ENCODE peak calls at places on chromosomes 6 and 20, in four cellular contexts. O is GM23338, X is progenitor cell of endocrine pancreas, K is cardiac muscle cell. Q is an unnamed sample.

GRCh38 chr6:10681795-10682194 is 12.6 kb downstream of the C6orf52 start:
- DNase-seq in O (no peak), X (no peak), K (no peak), Q (no peak)

GRCh38 chr6:46490425-46491200 is 636 bp downstream of the RCAN2 start:
- DNase-seq in O (peak; percentile 80), X (peak; percentile 77), K (peak; percentile 84), Q (peak; percentile 70)

GRCh38 chr6:26354162-26354561 is 10.8 kb upstream of the BTN3A2 start:
- DNase-seq in O (no peak), X (no peak), K (no peak), Q (no peak)

GRCh38 chr6:47670851-47671250 is 27.5 kb upstream of the ADGRF4 start:
- DNase-seq in O (peak; percentile 45), X (no peak), K (no peak), Q (no peak)

GRCh38 chr20:47493175-47493953 is 8.3 kb upstream of the NCOA3 start:
- DNase-seq in O (no peak), X (no peak), K (peak; percentile 66), Q (no peak)

GRCh38 chr20:10277616-10278015 is 59.0 kb downstream of the SNAP25 start:
- DNase-seq in O (no peak), X (no peak), K (no peak), Q (no peak)

GRCh38 chr20:63973636-63974401 is 4.1 kb upstream of the ZNF512B start:
- DNase-seq in O (peak; percentile 91), X (peak; percentile 90), K (peak; percentile 94), Q (peak; percentile 95)

GRCh38 chr6:53464942-53465460 is 79.9 kb downstream of the GCLC start:
- DNase-seq in O (no peak), X (no peak), K (no peak), Q (no peak)

GRCh38 chr20:11168026-11168425 is 494.2 kb upstream of the JAG1 start:
- DNase-seq in O (no peak), X (no peak), K (no peak), Q (no peak)

GRCh38 chr20:51562334-51563140 is 20.0 kb upstream of the NFATC2 start:
- DNase-seq in O (peak; percentile 83), X (peak; percentile 37), K (peak; percentile 81), Q (peak; percentile 77)

GRCh38 chr6:47473791-47474351 is 3.7 kb upstream of the CD2AP start:
- DNase-seq in O (no peak), X (no peak), K (no peak), Q (no peak)

GRCh38 chr6:76026101-76026500 is 46.4 kb downstream of the IMPG1 start:
- DNase-seq in O (peak; percentile 53), X (no peak), K (no peak), Q (no peak)

GRCh38 chr20:64245746-64246595 is 9.6 kb upstream of the PCMTD2 start:
- DNase-seq in O (no peak), X (no peak), K (no peak), Q (no peak)

GRCh38 chr6:105985816-105986632 is 100.1 kb upstream of the PRDM1 start:
- DNase-seq in O (peak; percentile 73), X (no peak), K (peak; percentile 51), Q (no peak)

GRCh38 chr6:138520463-138520862 is 21.2 kb upstream of the NHSL1 start:
- DNase-seq in O (no peak), X (no peak), K (no peak), Q (no peak)

GRCh38 chr6:52157301-52157930 is 28.8 kb upstream of the IL17A start:
- DNase-seq in O (no peak), X (no peak), K (no peak), Q (no peak)

GRCh38 chr20:63736893-63737689 is 627 bp downstream of the LIME1 start:
- DNase-seq in O (no peak), X (no peak), K (no peak), Q (no peak)

GRCh38 chr20:38158701-38159325 is 6.3 kb downstream of the TGM2 start:
- DNase-seq in O (no peak), X (no peak), K (peak; percentile 31), Q (no peak)

GRCh38 chr6:27605401-27606342 is 132.8 kb upstream of the ZNF184 start:
- DNase-seq in O (peak; percentile 87), X (no peak), K (peak; percentile 62), Q (no peak)

GRCh38 chr6:109336221-109336955 is 45.9 kb downstream of the CD164 start:
- DNase-seq in O (no peak), X (no peak), K (no peak), Q (no peak)

GRCh38 chr6:169837529-169838250 is 86.3 kb downstream of the ERMARD start:
- DNase-seq in O (no peak), X (no peak), K (no peak), Q (no peak)

GRCh38 chr6:10399451-10399850 is 15.4 kb downstream of the TFAP2A start:
- DNase-seq in O (no peak), X (no peak), K (no peak), Q (no peak)

GRCh38 chr20:61719691-61720347 is 345.9 kb downstream of the TAF4 start:
- DNase-seq in O (peak; percentile 15), X (no peak), K (no peak), Q (no peak)

GRCh38 chr20:58245931-58246330 is 17.5 kb upstream of the ANKRD60 start:
- DNase-seq in O (no peak), X (no peak), K (no peak), Q (no peak)

GRCh38 chr6:111201764-111202163 is 114.5 kb downstream of the SLC16A10 start:
- DNase-seq in O (no peak), X (no peak), K (no peak), Q (no peak)

GRCh38 chr6:85892346-85892745 is 249.7 kb upstream of the SYNCRIP start:
- DNase-seq in O (peak; percentile 42), X (no peak), K (no peak), Q (no peak)

GRCh38 chr6:156359912-156360311 is 417.3 kb upstream of the ARID1B start:
- DNase-seq in O (peak; percentile 86), X (no peak), K (peak; percentile 8), Q (no peak)

GRCh38 chr6:16770701-16771569 is 9.7 kb upstream of the ATXN1 start:
- DNase-seq in O (peak; percentile 92), X (peak; percentile 59), K (peak; percentile 81), Q (no peak)

GRCh38 chr6:56819604-56820003 is 135.3 kb upstream of the BEND6 start:
- DNase-seq in O (no peak), X (no peak), K (no peak), Q (no peak)

GRCh38 chr6:127514396-127515227 is 4.5 kb downstream of the MTCL3 start:
- DNase-seq in O (peak; percentile 86), X (peak; percentile 19), K (peak; percentile 60), Q (no peak)

GRCh38 chr6:140071601-140072062 is 697.2 kb upstream of the CITED2 start:
- DNase-seq in O (no peak), X (no peak), K (no peak), Q (no peak)

GRCh38 chr6:56246941-56247653 is at the start of gene COL21A1:
- DNase-seq in O (peak; percentile 94), X (peak; percentile 66), K (peak; percentile 76), Q (peak; percentile 74)

GRCh38 chr20:33515569-33516216 is 25.8 kb downstream of the CBFA2T2 start:
- DNase-seq in O (peak; percentile 39), X (no peak), K (no peak), Q (no peak)
- TF ChIP-seq CTCF in O (peak; percentile 54), X (peak; percentile 32), K (peak; percentile 33), Q (peak; percentile 63)

GRCh38 chr6:4225207-4225872 is 90.0 kb upstream of the ECI2 start:
- DNase-seq in O (peak; percentile 33), X (peak; percentile 52), K (peak; percentile 36), Q (no peak)
- TF ChIP-seq CTCF in O (peak; percentile 25), X (peak; percentile 48), K (no peak), Q (no peak)

DNA sequence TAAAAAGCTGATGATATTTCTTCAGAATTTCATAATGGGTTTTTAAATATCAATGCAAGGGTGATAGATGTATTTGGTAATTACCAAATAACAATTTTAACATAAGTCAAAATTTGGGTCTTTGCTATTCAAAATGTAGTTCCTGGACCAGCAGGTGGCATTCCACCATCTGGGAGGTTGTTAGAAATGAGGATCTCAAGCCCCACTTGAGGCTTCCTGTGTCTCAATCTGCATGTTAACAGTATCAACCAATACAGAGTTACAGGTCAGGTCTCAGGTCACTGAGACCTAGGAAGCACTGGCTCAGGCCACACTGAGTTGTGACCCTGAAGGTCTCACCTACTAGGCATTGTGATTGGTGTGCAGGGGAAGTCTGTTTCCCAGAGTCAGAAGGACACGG is 57.2 kb upstream of the MTRF1L start:
- DNase-seq in O (peak; percentile 44), X (no peak), K (no peak), Q (no peak)
- TF ChIP-seq CTCF in O (peak; percentile 19), X (no peak), K (no peak), Q (no peak)

DNA sequence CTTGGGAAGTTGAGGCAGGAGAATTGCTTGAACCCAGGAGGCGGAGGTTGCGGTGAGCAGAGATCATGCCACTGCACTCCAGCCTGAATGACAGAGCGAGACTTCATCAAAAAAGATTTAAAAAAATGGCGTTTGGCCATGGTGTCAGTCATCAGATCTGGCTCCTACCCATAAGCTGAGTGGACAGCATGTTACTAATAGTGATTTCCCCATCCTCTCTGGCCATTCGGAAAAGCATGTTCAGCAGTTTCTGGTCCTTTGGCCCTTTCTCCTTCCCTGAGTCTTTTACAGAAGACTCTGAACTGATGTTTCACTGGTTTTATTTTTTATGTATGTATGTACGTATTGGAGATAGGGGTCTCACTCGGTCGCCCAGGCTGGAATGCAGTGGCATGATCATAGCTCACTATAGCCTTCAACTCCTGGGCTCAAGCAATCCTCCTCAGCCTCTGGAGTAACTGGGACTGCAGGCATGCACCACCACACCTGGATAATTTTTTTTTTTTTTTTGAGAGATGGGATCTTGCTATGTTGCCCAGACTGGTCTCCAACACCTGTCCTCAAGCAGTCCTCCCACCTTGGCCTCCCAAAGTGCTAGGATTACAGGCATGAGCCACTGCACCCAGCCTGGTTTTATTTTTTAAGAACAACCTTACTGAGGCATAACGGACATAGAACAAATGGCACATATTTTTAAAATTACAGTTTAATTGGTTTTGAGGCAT is 84.2 kb upstream of the CNKSR3 start:
- DNase-seq in O (no peak), X (no peak), K (no peak), Q (no peak)
- TF ChIP-seq CTCF in O (no peak), X (no peak), K (no peak), Q (no peak)

DNA sequence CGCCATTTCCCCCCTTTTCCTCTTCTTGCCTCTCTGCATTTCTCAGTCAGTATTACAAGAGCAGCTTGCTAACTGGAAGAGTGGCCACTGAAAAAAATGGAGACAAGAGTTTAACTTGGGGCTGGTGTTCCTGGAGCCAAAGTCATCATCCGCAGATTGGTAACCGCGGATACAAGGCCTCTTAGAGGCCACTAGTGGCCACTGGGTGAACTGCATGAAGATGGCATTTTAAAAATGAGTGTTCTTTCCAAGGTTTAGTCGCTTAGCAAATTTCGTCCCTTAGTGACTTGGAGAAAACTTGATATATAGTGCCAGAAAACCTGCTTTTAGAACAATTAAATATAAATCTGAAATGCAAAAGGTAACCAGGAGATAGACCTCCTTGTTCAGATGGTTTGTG is 4.8 kb downstream of the F13A1 start:
- DNase-seq in O (peak; percentile 79), X (peak; percentile 30), K (peak; percentile 62), Q (no peak)
- TF ChIP-seq CTCF in O (peak; percentile 77), X (peak; percentile 81), K (peak; percentile 83), Q (peak; percentile 85)

GRCh38 chr6:142387997-142388815 is 86.4 kb downstream of the ADGRG6 start:
- DNase-seq in O (peak; percentile 73), X (no peak), K (peak; percentile 59), Q (no peak)
- TF ChIP-seq CTCF in O (peak; percentile 76), X (peak; percentile 74), K (peak; percentile 68), Q (peak; percentile 81)

Q was measured in type B pancreatic cell.